ENCODE peak calls at places on chromosomes 12 and 14, in four cellular contexts. F is mammary epithelial cell, V is ovary, Z is mesothelial cell of epicardium. S is an unnamed sample.

GRCh38 chr14:22509036-22509709 is 79.9 kb downstream of the DAD1 start:
- DNase-seq in Z (no peak), F (no peak), V (no peak), S (no peak)

GRCh38 chr14:103905861-103906456 is 22.3 kb upstream of the TDRD9 start:
- DNase-seq in Z (no peak), F (no peak), V (no peak), S (no peak)

GRCh38 chr14:90676859-90677258 is 139.4 kb downstream of the TTC7B start:
- DNase-seq in F (no peak), Z (no peak), V (no peak), S (no peak)

GRCh38 chr14:79645753-79646362 is 565.4 kb downstream of the DIO2 start:
- DNase-seq in V (no peak), Z (no peak), F (no peak), S (no peak)

GRCh38 chr14:88492272-88493089 is 62.3 kb downstream of the PTPN21 start:
- DNase-seq in Z (no peak), F (peak; percentile 49), V (peak; percentile 53), S (peak; percentile 76)

GRCh38 chr12:56565510-56566101 is 44.0 kb downstream of the RBMS2 start:
- DNase-seq in F (no peak), Z (no peak), V (peak; percentile 77), S (no peak)

GRCh38 chr14:33061667-33062325 is 123.1 kb downstream of the NPAS3 start:
- DNase-seq in V (no peak), F (no peak), Z (no peak), S (no peak)

GRCh38 chr14:79404874-79405273 is 806.4 kb downstream of the DIO2 start:
- DNase-seq in F (no peak), Z (no peak), V (no peak), S (no peak)

GRCh38 chr12:106873983-106874382 is 81.7 kb upstream of the TMEM263 start:
- DNase-seq in V (no peak), Z (no peak), F (no peak), S (no peak)

GRCh38 chr14:96538097-96538496 is 35.9 kb downstream of the PAPOLA start:
- DNase-seq in V (no peak), F (no peak), Z (no peak), S (no peak)

GRCh38 chr12:68236421-68237059 is 10.9 kb upstream of the IL26 start:
- DNase-seq in Z (no peak), F (peak; percentile 40), V (no peak), S (no peak)

GRCh38 chr14:49982522-49982951 is 89.7 kb downstream of the ARF6 start:
- DNase-seq in Z (no peak), F (no peak), V (no peak), S (no peak)

GRCh38 chr14:55366271-55366670 is 45.4 kb downstream of the ATG14 start:
- DNase-seq in Z (no peak), F (peak; percentile 42), V (no peak), S (no peak)

GRCh38 chr12:104596128-104596799 is 139.5 kb downstream of the CHST11 start:
- DNase-seq in Z (no peak), F (no peak), V (no peak), S (no peak)

GRCh38 chr12:103571286-103571685 is 15.8 kb upstream of the STAB2 start:
- DNase-seq in F (no peak), Z (no peak), V (no peak), S (no peak)

GRCh38 chr12:105279460-105280056 is 43.6 kb upstream of the APPL2 start:
- DNase-seq in F (no peak), V (no peak), Z (no peak), S (no peak)

GRCh38 chr12:13992585-13992984 is 11.2 kb upstream of the GRIN2B start:
- DNase-seq in F (no peak), Z (no peak), V (no peak), S (no peak)

GRCh38 chr14:72554994-72555608 is 338.8 kb downstream of the DPF3 start:
- DNase-seq in Z (no peak), F (no peak), V (no peak), S (no peak)

DNA sequence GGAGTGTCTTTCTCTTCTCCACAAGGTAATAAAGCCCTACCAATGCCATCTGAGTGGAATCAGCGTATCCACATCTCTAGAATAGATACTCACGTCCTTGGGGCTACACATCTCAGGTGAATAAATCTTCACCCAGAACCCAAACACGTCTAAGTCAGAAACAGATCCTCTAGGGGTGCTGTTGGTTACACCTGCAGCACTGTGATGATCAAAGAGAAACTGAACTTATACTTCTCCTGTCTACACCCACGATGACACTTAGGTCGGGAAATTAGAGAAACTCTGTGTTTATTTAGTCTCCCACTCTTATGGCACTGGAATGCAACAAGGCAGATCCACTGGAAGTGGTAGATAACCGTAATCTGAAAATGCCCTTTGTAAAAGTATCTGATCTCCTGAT is 46.2 kb downstream of the WIF1 start:
- DNase-seq in Z (no peak), V (no peak), F (no peak), S (no peak)
- TF ChIP-seq CTCF in Z (no peak), V (no peak), F (no peak), S (no peak)

DNA sequence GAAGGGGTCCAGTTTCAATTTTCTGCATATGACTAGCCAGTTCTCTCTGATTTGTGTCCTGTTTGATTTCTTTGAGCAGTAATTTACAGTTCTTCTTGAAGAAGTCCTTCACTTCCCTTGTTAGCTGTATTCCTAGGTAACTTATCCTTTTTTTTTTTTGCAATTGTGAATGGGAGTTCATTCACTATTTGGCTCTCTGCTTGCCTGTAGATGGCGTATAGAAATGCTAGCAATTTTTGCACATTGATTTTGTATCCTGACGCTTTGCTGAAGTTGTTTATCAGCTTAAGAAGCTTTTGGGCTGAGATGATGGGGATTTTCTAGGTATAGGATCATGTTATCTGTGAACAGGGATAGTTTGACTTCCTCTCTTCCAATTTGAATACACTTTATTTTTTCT is 77.6 kb upstream of the NID2 start:
- DNase-seq in V (no peak), F (no peak), Z (no peak), S (no peak)
- TF ChIP-seq CTCF in V (no peak), F (no peak), Z (no peak), S (no peak)

GRCh38 chr12:47817272-47818006 is 2.3 kb downstream of the HDAC7 start:
- DNase-seq in Z (no peak), V (no peak), F (no peak), S (no peak)
- TF ChIP-seq CTCF in Z (no peak), V (no peak), F (no peak), S (peak; percentile 19)

GRCh38 chr14:92599786-92600185 is 86.2 kb downstream of the RIN3 start:
- DNase-seq in V (no peak), Z (no peak), F (no peak), S (no peak)

GRCh38 chr14:92601757-92602417 is 88.3 kb downstream of the RIN3 start:
- DNase-seq in Z (no peak), V (no peak), F (no peak), S (no peak)

GRCh38 chr14:92598549-92598905 is 84.9 kb downstream of the RIN3 start:
- DNase-seq in Z (no peak), F (peak; percentile 40), V (no peak), S (no peak)

GRCh38 chr14:92601131-92601710 is 87.6 kb downstream of the RIN3 start:
- DNase-seq in Z (no peak), V (no peak), F (no peak), S (no peak)

GRCh38 chr14:92600318-92601053 is 86.9 kb downstream of the RIN3 start:
- DNase-seq in Z (no peak), V (no peak), F (peak; percentile 78), S (no peak)
- TF ChIP-seq CTCF in Z (no peak), V (no peak), F (no peak), S (no peak)

DNA sequence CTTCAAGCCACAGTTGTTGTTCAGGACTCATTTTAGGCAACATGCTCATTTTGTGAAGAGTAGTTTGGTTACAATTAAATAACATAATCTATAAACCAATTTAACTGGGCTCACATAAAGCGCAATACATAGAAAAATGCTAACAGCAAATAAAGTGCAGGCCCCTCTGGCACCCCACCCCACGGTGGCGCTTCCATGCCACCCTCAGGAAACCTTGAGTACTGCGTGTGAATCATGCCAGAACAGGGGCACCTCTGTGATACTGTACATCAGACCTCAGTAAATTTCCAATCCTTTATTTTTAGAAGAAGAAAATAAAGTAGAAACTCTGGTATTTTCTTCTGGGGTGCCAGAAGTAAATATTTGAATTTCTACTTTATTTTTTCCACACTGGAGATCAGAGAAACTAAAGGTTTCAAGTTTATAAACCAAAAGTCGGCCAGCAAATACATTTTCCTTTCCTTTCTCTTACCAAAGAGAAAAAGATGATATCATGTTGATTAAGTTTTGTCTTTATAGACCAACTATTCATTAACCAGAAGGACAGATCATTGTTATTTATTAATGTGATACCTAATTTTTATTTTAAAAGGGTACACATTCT is 316.8 kb downstream of the PAWR start:
- DNase-seq in V (peak; percentile 38), F (peak; percentile 15), Z (no peak), S (no peak)
- TF ChIP-seq CTCF in V (peak; percentile 23), F (peak; percentile 85), Z (peak; percentile 60), S (peak; percentile 86)

DNA sequence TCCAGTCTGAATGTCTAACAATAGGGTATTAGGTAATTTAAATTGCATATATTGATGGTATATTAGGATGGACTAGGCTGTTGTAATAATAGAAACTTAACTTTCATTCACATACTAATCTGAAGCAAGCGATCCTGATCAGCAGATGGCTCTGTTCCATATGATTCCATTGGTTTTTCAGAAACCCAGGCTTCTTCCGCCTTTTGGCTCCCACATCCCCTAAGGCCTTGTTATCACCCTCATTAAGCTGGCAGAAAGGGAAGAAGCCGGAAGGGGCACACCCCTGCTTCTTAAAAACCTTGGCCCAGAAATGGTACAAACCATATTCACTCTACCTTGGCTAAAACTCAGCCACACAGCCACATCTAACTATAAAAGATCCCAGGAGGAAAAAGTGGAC is 329.2 kb downstream of the PCNX1 start:
- DNase-seq in F (no peak), V (no peak), Z (no peak), S (no peak)
- TF ChIP-seq CTCF in F (no peak), V (no peak), Z (no peak), S (no peak)

GRCh38 chr14:100540141-100540925 is 46.9 kb downstream of the BEGAIN start:
- DNase-seq in F (no peak), Z (no peak), V (no peak), S (no peak)
- TF ChIP-seq CTCF in F (no peak), Z (no peak), V (no peak), S (peak; percentile 59)